ENCODE peak calls at places on chromosomes 16 and 17, in four cellular contexts. I, N, J and S are unnamed samples.

GRCh38 chr16:4923853-4924252 is 13.1 kb downstream of the PPL start:
- DNase-seq in N (no peak), I (no peak), J (no peak), S (no peak)

GRCh38 chr17:7633093-7633492 is 3.2 kb downstream of the SHBG start:
- DNase-seq in J (no peak), I (no peak), N (no peak), S (no peak)

GRCh38 chr17:32461853-32462617 is 17.7 kb downstream of the PSMD11 start:
- DNase-seq in N (peak), I (peak), J (peak), S (peak)

GRCh38 chr16:57976331-57976796 is 5.4 kb upstream of the CNGB1 start:
- DNase-seq in N (no peak), J (peak), I (no peak), S (no peak)

GRCh38 chr17:40963838-40964237 is 2.9 kb downstream of the KRT39 start:
- DNase-seq in N (no peak), I (no peak), J (no peak), S (no peak)

GRCh38 chr16:58661199-58661830 is 23.3 kb downstream of the SLC38A7 start:
- DNase-seq in I (no peak), N (no peak), J (peak), S (no peak)

GRCh38 chr17:48755346-48755745 is 26.8 kb upstream of the HOXB13 start:
- DNase-seq in N (no peak), J (no peak), I (no peak), S (no peak)

GRCh38 chr17:17849863-17850373 is 13.1 kb upstream of the SREBF1 start:
- DNase-seq in I (peak), J (peak), N (peak), S (peak)

GRCh38 chr16:67897231-67897630 is 4.2 kb downstream of the PSKH1 start:
- DNase-seq in N (no peak), I (no peak), J (no peak), S (no peak)

GRCh38 chr16:4266372-4266771 is 6.5 kb downstream of the TFAP4 start:
- DNase-seq in I (no peak), N (no peak), J (no peak), S (no peak)

GRCh38 chr17:16415031-16415924 is at the start of gene TRPV2:
- DNase-seq in I (no peak), N (peak), J (peak), S (no peak)

GRCh38 chr17:49935526-49936210 is 33.3 kb upstream of the DLX4 start:
- DNase-seq in J (no peak), N (no peak), I (no peak), S (no peak)

GRCh38 chr16:84226026-84226425 is 13.8 kb downstream of the KCNG4 start:
- DNase-seq in I (no peak), N (no peak), J (no peak), S (no peak)

GRCh38 chr16:22070361-22071351 is 21.7 kb upstream of the VWA3A start:
- DNase-seq in I (no peak), J (no peak), N (no peak), S (no peak)